ENCODE peak calls at places on chromosomes 3 and 15, in five cellular contexts. L, R, J, Z and B are unnamed samples.

GRCh38 chr3:42476225-42477160 is 25.9 kb upstream of the VIPR1 start:
- DNase-seq in L (peak), J (no peak), R (no peak), Z (no peak), B (no peak)

GRCh38 chr3:133328373-133328772 is 71.5 kb upstream of the BFSP2 start:
- DNase-seq in L (no peak), R (no peak), Z (no peak), J (no peak), B (no peak)

GRCh38 chr3:139764936-139765335 is 87.2 kb upstream of the NMNAT3 start:
- DNase-seq in J (peak), Z (no peak), R (no peak), L (no peak), B (no peak)

GRCh38 chr3:141853146-141853690 is 23.2 kb upstream of the ATP1B3 start:
- DNase-seq in J (no peak), R (no peak), Z (no peak), L (no peak), B (peak)

GRCh38 chr3:171334465-171334811 is 125.8 kb downstream of the TNIK start:
- DNase-seq in J (no peak), L (no peak), Z (no peak), R (no peak), B (no peak)

GRCh38 chr3:127953092-127953491 is 38.1 kb downstream of the KBTBD12 start:
- DNase-seq in L (no peak), R (no peak), J (peak), Z (no peak), B (no peak)

GRCh38 chr3:117524890-117525289 is 815.3 kb downstream of the TUSC7 start:
- DNase-seq in L (no peak), R (no peak), J (peak), Z (no peak), B (no peak)

GRCh38 chr3:154178172-154178571 is 57.0 kb downstream of the ARHGEF26 start:
- DNase-seq in R (no peak), Z (no peak), L (no peak), J (no peak), B (no peak)

GRCh38 chr3:150217691-150218090 is 190.4 kb upstream of the TSC22D2 start:
- DNase-seq in L (no peak), Z (no peak), J (no peak), R (no peak), B (no peak)

GRCh38 chr3:185880600-185880999 is 55.8 kb upstream of the IGF2BP2 start:
- DNase-seq in R (no peak), Z (no peak), J (no peak), L (no peak), B (no peak)

GRCh38 chr3:133413166-133414020 is 13.5 kb downstream of the BFSP2 start:
- DNase-seq in R (peak), Z (peak), L (no peak), J (peak), B (peak)

GRCh38 chr3:112779558-112780480 is 66.8 kb downstream of the CD200R1L start:
- DNase-seq in R (no peak), Z (no peak), L (no peak), J (no peak), B (no peak)

GRCh38 chr3:178454714-178455113 is 81.5 kb upstream of the KCNMB2 start:
- DNase-seq in J (peak), L (peak), R (peak), Z (no peak), B (no peak)

GRCh38 chr3:52831500-52832301 is 1.2 kb upstream of the ITIH4 start:
- DNase-seq in J (peak), R (no peak), Z (peak), L (peak), B (peak)

GRCh38 chr3:50139308-50139707 is 15.8 kb upstream of the SEMA3F start:
- DNase-seq in Z (no peak), L (no peak), J (no peak), R (no peak), B (no peak)

GRCh38 chr3:73094951-73095350 is 33.5 kb downstream of the EBLN2 start:
- DNase-seq in J (no peak), R (no peak), Z (no peak), L (peak), B (no peak)

GRCh38 chr3:2697589-2697988 is 412.6 kb downstream of the IL5RA start:
- DNase-seq in R (no peak), L (no peak), J (no peak), Z (no peak), B (no peak)

GRCh38 chr3:185914911-185915629 is 22.7 kb downstream of the TRA2B start:
- DNase-seq in L (no peak), R (no peak), Z (no peak), J (no peak), B (no peak)

GRCh38 chr15:71079208-71080044 is 35.8 kb upstream of the THSD4 start:
- DNase-seq in R (no peak), J (peak), Z (peak), L (no peak), B (no peak)

GRCh38 chr3:70738310-70738681 is 425.9 kb upstream of the MDFIC2 start:
- DNase-seq in R (no peak), L (no peak), J (no peak), Z (no peak), B (peak)

GRCh38 chr15:60923925-60924324 is 305.2 kb downstream of the RORA start:
- DNase-seq in Z (no peak), R (no peak), J (no peak), L (no peak), B (no peak)

GRCh38 chr3:117734431-117734830 is 1024.9 kb downstream of the TUSC7 start:
- DNase-seq in J (peak), L (no peak), Z (no peak), R (no peak), B (no peak)

GRCh38 chr3:193816656-193817311 is 223.8 kb downstream of the OPA1 start:
- DNase-seq in Z (peak), J (peak), L (peak), R (peak), B (no peak)

GRCh38 chr3:149586871-149587270 is 71.0 kb downstream of the WWTR1 start:
- DNase-seq in Z (no peak), L (no peak), J (peak), R (no peak), B (no peak)

GRCh38 chr3:46646700-46647099 is 34.4 kb downstream of the FAM240A start:
- DNase-seq in J (peak), L (no peak), R (no peak), Z (no peak), B (no peak)

GRCh38 chr3:112375117-112375516 is 42.2 kb downstream of the CD200 start:
- DNase-seq in Z (no peak), R (no peak), J (no peak), L (no peak), B (no peak)

GRCh38 chr15:42133892-42134502 is 22.4 kb downstream of the PLA2G4F start:
- DNase-seq in Z (peak), L (no peak), J (no peak), R (peak), B (peak)

GRCh38 chr3:23455775-23456174 is 252.6 kb downstream of the UBE2E2 start:
- DNase-seq in Z (no peak), J (peak), R (no peak), L (no peak), B (no peak)

GRCh38 chr3:29279276-29279675 is 1.6 kb upstream of the RBMS3 start:
- DNase-seq in L (no peak), J (no peak), Z (no peak), R (no peak), B (no peak)

GRCh38 chr15:51727141-51727897 is 10.1 kb downstream of the LYSMD2 start:
- DNase-seq in R (no peak), L (no peak), Z (no peak), J (no peak), B (no peak)